ENCODE peak calls at places on chromosomes 11 and 22, in five cellular contexts. Z, P, O, G and H are unnamed samples.
A peak's percentile ranks its signal among the peaks of the same experiment; 100 is the strongest.

GRCh38 chr11:88886796-88887195 is 179.0 kb downstream of the GRM5 start:
- DNase-seq in O (no peak), Z (peak; percentile 57), G (peak; percentile 55), P (no peak), H (peak; percentile 54)

GRCh38 chr11:69744435-69744834 is 30.7 kb downstream of the FGF4 start:
- DNase-seq in O (peak; percentile 18), Z (no peak), P (peak; percentile 6), G (no peak), H (no peak)

GRCh38 chr11:72958790-72959189 is 144.6 kb downstream of the ATG16L2 start:
- DNase-seq in O (no peak), P (no peak), Z (no peak), G (no peak), H (no peak)

GRCh38 chr11:96162816-96163499 is 180.0 kb downstream of the MAML2 start:
- DNase-seq in G (no peak), P (no peak), Z (no peak), O (peak; percentile 85), H (no peak)

GRCh38 chr11:59182457-59183151 is 10.7 kb downstream of the DTX4 start:
- DNase-seq in G (no peak), Z (peak; percentile 81), P (no peak), O (no peak), H (no peak)

GRCh38 chr22:42434283-42434682 is 2.1 kb upstream of the NFAM1 start:
- DNase-seq in G (no peak), Z (no peak), O (no peak), P (no peak), H (no peak)

GRCh38 chr11:111585371-111585770 is 16.9 kb upstream of the SIK2 start:
- DNase-seq in P (no peak), O (no peak), Z (no peak), G (no peak), H (no peak)

GRCh38 chr11:58675344-58676155 is 53.1 kb downstream of the CNTF start:
- DNase-seq in G (peak; percentile 51), O (peak; percentile 11), P (no peak), Z (peak; percentile 82), H (peak; percentile 75)

GRCh38 chr11:27201454-27202302 is 161.1 kb downstream of the BBOX1 start:
- DNase-seq in G (no peak), P (peak; percentile 85), Z (no peak), O (peak; percentile 87), H (no peak)

GRCh38 chr11:128733440-128734115 is 39.7 kb downstream of the FLI1 start:
- DNase-seq in O (no peak), Z (peak; percentile 57), P (no peak), G (no peak), H (no peak)

GRCh38 chr22:46842606-46843005 is 80.2 kb downstream of the TBC1D22A start:
- DNase-seq in Z (no peak), P (no peak), G (no peak), O (no peak), H (no peak)

GRCh38 chr22:44634426-44635321 is 67.3 kb upstream of the PRR5 start:
- DNase-seq in P (no peak), G (no peak), O (no peak), Z (no peak), H (no peak)

GRCh38 chr11:62889484-62890437 is 9.1 kb downstream of the SLC3A2 start:
- DNase-seq in P (no peak), O (no peak), Z (no peak), G (no peak), H (no peak)

GRCh38 chr11:69049490-69049867 is 747 bp downstream of the TPCN2 start:
- DNase-seq in G (no peak), Z (no peak), O (no peak), P (no peak), H (no peak)

GRCh38 chr11:28117712-28118111 is 9.5 kb downstream of the METTL15 start:
- DNase-seq in G (no peak), Z (no peak), O (no peak), P (no peak), H (no peak)

GRCh38 chr11:118691926-118692830 is 12.7 kb upstream of the TREH start:
- DNase-seq in O (no peak), P (no peak), Z (peak; percentile 29), G (no peak), H (no peak)

GRCh38 chr11:120061761-120062560 is 76.0 kb downstream of the TRIM29 start:
- DNase-seq in G (no peak), O (no peak), Z (peak; percentile 57), P (no peak), H (peak; percentile 31)

GRCh38 chr11:34192481-34193401 is 87.3 kb downstream of the NAT10 start:
- DNase-seq in G (peak; percentile 60), P (peak; percentile 88), O (peak; percentile 69), Z (no peak), H (no peak)

GRCh38 chr22:25942989-25943411 is 201.0 kb downstream of the MYO18B start:
- DNase-seq in P (no peak), G (no peak), Z (peak; percentile 30), O (no peak), H (no peak)

GRCh38 chr11:99773646-99774045 is 752.9 kb downstream of the CNTN5 start:
- DNase-seq in P (no peak), Z (no peak), O (no peak), G (no peak), H (no peak)

GRCh38 chr11:122756417-122756816 is 81.9 kb upstream of the CRTAM start:
- DNase-seq in Z (no peak), O (no peak), G (no peak), P (no peak), H (no peak)

GRCh38 chr11:117230286-117230961 is 1.4 kb downstream of the PCSK7 start:
- DNase-seq in O (no peak), Z (no peak), P (no peak), G (no peak), H (no peak)

GRCh38 chr22:44620129-44620840 is 81.7 kb upstream of the PRR5 start:
- DNase-seq in Z (peak; percentile 84), P (no peak), G (no peak), O (no peak), H (peak; percentile 71)

GRCh38 chr11:117822031-117822521 is 2.5 kb downstream of the FXYD2 start:
- DNase-seq in Z (peak; percentile 72), G (no peak), P (no peak), O (no peak), H (peak; percentile 43)

GRCh38 chr22:42670921-42671709 is 21.9 kb upstream of the CYB5R3 start:
- DNase-seq in Z (no peak), G (no peak), O (no peak), P (no peak), H (no peak)

GRCh38 chr11:38169286-38169685 is 1571.2 kb upstream of the RAG2 start:
- DNase-seq in O (no peak), Z (no peak), P (peak; percentile 6), G (no peak), H (no peak)

GRCh38 chr22:45262931-45263789 is 21.6 kb upstream of the UPK3A start:
- DNase-seq in Z (no peak), P (no peak), O (no peak), G (no peak), H (no peak)

GRCh38 chr22:25696763-25697710 is 45.0 kb upstream of the MYO18B start:
- DNase-seq in P (no peak), O (no peak), Z (no peak), G (no peak), H (no peak)

GRCh38 chr22:28019360-28019759 is 100.3 kb upstream of the PITPNB start:
- DNase-seq in Z (no peak), O (no peak), P (no peak), G (no peak), H (no peak)

GRCh38 chr11:19673924-19674390 is 38.7 kb upstream of the NAV2 start:
- DNase-seq in P (no peak), Z (no peak), G (no peak), O (no peak), H (no peak)

DNA sequence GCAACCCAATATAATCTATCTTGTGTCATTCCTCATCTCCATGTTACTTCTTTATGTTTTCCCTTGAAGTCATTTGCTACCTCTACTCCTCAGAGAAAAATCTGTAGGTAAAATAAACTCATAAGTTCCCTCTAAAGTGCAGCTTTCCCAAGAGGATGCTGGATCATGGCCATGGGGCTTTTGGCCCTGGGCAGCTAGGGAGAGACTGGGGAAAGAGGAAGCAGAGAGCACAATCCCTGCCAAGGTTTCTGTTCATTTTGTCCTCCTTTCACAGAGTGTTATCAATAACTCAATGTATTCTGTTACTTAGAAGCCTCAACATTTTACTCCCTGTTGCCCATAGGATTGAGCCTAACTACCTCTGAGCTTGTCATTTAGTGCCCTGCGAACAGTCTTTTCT is 9.0 kb downstream of the RNF121 start:
- DNase-seq in O (no peak), G (no peak), P (no peak), Z (no peak), H (no peak)
- TF ChIP-seq CTCF in O (no peak), G (no peak), P (no peak), Z (no peak), H (no peak)

GRCh38 chr22:29163808-29164207 is 41.9 kb upstream of the EMID1 start:
- DNase-seq in G (no peak), Z (no peak), O (no peak), P (no peak), H (no peak)
- TF ChIP-seq CTCF in G (no peak), Z (no peak), O (no peak), P (no peak), H (no peak)

DNA sequence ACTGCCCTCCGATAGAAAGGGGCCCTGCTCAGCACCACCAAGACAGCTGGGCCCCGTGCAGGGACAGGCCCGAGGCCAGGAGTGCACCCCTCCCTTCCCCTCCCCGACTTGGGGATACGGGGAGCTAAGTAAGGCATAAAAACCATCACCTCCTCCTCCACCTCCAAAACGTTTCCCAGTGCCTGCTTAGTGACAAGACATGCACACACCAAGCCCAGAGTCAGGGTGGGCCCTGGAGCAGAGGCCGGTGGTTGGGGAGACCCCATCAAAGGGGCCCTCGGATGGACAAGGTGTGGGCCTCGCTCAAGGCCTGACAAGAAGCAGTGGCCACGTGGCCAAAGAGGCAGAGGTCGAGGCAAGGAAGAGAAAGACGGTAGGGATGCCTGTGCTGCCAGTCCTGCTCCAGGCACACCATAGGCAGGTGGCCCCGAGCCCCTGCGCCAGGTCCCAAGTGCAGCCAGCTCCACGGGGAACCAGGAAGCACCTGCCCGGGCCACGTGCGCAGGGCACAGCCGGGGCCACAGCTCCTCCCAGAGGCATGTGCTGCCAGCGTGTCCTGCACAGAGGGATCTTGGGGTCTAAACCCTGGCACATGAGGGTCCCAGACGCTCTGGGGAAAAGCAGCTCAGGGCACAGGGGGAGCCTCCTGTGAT is 53.0 kb downstream of the BRD1 start:
- DNase-seq in P (no peak), G (no peak), Z (no peak), O (no peak), H (no peak)
- TF ChIP-seq CTCF in P (no peak), G (no peak), Z (no peak), O (no peak), H (no peak)

GRCh38 chr11:103338621-103339484 is 229.6 kb downstream of the DYNC2H1 start:
- DNase-seq in Z (peak; percentile 65), P (no peak), G (no peak), O (peak; percentile 16), H (no peak)
- TF ChIP-seq CTCF in Z (no peak), P (no peak), G (peak; percentile 39), O (peak; percentile 30), H (no peak)